ENCODE peak calls at places on chromosomes 7 and 10, in ten cellular contexts. One of them, this sample, is unnamed.

GRCh38 chr10:73159038-73159648 is 8.7 kb downstream of the ECD start:
- DNase-seq in left kidney: peak
- DNase-seq in GM23338: peak
- DNase-seq in HL-60: peak
- DNase-seq in activated effector memory CD4-positive, alpha-beta T cell treated with anti-CD3 and anti-CD28 coated beads, Interleukin-2, amount 50 U/mL, for 16 hours: peak
- DNase-seq in KBM-7: peak
- DNase-seq in retina: peak
- DNase-seq in dermis blood vessel endothelial cell: peak
- DNase-seq in H9: peak
- DNase-seq in sigmoid colon: no peak
- DNase-seq in this sample: peak

GRCh38 chr7:157524731-157525130 is 187.9 kb downstream of the DNAJB6 start:
- DNase-seq in H9: no peak
- DNase-seq in activated effector memory CD4-positive, alpha-beta T cell treated with anti-CD3 and anti-CD28 coated beads, Interleukin-2, amount 50 U/mL, for 16 hours: no peak
- DNase-seq in left kidney: no peak
- DNase-seq in KBM-7: no peak
- DNase-seq in dermis blood vessel endothelial cell: no peak
- DNase-seq in sigmoid colon: no peak
- DNase-seq in retina: no peak
- DNase-seq in HL-60: no peak
- DNase-seq in GM23338: no peak
- DNase-seq in this sample: no peak

GRCh38 chr7:81186691-81187090 is 267.8 kb upstream of the SEMA3C start:
- DNase-seq in dermis blood vessel endothelial cell: no peak
- DNase-seq in HL-60: no peak
- DNase-seq in left kidney: no peak
- DNase-seq in KBM-7: no peak
- DNase-seq in activated effector memory CD4-positive, alpha-beta T cell treated with anti-CD3 and anti-CD28 coated beads, Interleukin-2, amount 50 U/mL, for 16 hours: no peak
- DNase-seq in sigmoid colon: no peak
- DNase-seq in H9: no peak
- DNase-seq in retina: no peak
- DNase-seq in GM23338: no peak
- DNase-seq in this sample: no peak

GRCh38 chr7:79702116-79702515 is 248.6 kb upstream of the MAGI2 start:
- DNase-seq in left kidney: no peak
- DNase-seq in HL-60: no peak
- DNase-seq in H9: no peak
- DNase-seq in dermis blood vessel endothelial cell: no peak
- DNase-seq in retina: no peak
- DNase-seq in sigmoid colon: no peak
- DNase-seq in activated effector memory CD4-positive, alpha-beta T cell treated with anti-CD3 and anti-CD28 coated beads, Interleukin-2, amount 50 U/mL, for 16 hours: no peak
- DNase-seq in GM23338: no peak
- DNase-seq in KBM-7: no peak
- DNase-seq in this sample: no peak

GRCh38 chr7:149727053-149727452 is 46.3 kb downstream of the ZNF467 start:
- DNase-seq in sigmoid colon: peak
- DNase-seq in KBM-7: no peak
- DNase-seq in HL-60: no peak
- DNase-seq in left kidney: no peak
- DNase-seq in activated effector memory CD4-positive, alpha-beta T cell treated with anti-CD3 and anti-CD28 coated beads, Interleukin-2, amount 50 U/mL, for 16 hours: peak
- DNase-seq in H9: peak
- DNase-seq in dermis blood vessel endothelial cell: no peak
- DNase-seq in GM23338: no peak
- DNase-seq in retina: no peak
- DNase-seq in this sample: no peak

GRCh38 chr10:21989453-21990154 is 13.9 kb downstream of the DNAJC1 start:
- DNase-seq in H9: peak
- DNase-seq in left kidney: peak
- DNase-seq in GM23338: peak
- DNase-seq in HL-60: peak
- DNase-seq in sigmoid colon: peak
- DNase-seq in KBM-7: peak
- DNase-seq in retina: peak
- DNase-seq in activated effector memory CD4-positive, alpha-beta T cell treated with anti-CD3 and anti-CD28 coated beads, Interleukin-2, amount 50 U/mL, for 16 hours: no peak
- DNase-seq in dermis blood vessel endothelial cell: peak
- DNase-seq in this sample: peak

GRCh38 chr10:14653271-14654161 is 121.2 kb downstream of the FAM107B start:
- DNase-seq in GM23338: peak
- DNase-seq in KBM-7: no peak
- DNase-seq in dermis blood vessel endothelial cell: peak
- DNase-seq in left kidney: peak
- DNase-seq in retina: peak
- DNase-seq in H9: peak
- DNase-seq in activated effector memory CD4-positive, alpha-beta T cell treated with anti-CD3 and anti-CD28 coated beads, Interleukin-2, amount 50 U/mL, for 16 hours: no peak
- DNase-seq in sigmoid colon: no peak
- DNase-seq in HL-60: peak
- DNase-seq in this sample: no peak

GRCh38 chr7:111029141-111029572 is 61.8 kb upstream of the LRRN3 start:
- DNase-seq in dermis blood vessel endothelial cell: no peak
- DNase-seq in retina: no peak
- DNase-seq in KBM-7: no peak
- DNase-seq in left kidney: peak
- DNase-seq in activated effector memory CD4-positive, alpha-beta T cell treated with anti-CD3 and anti-CD28 coated beads, Interleukin-2, amount 50 U/mL, for 16 hours: no peak
- DNase-seq in GM23338: no peak
- DNase-seq in H9: no peak
- DNase-seq in HL-60: no peak
- DNase-seq in sigmoid colon: no peak
- DNase-seq in this sample: no peak

GRCh38 chr10:17394854-17395253 is 59.5 kb downstream of the ST8SIA6 start:
- DNase-seq in HL-60: no peak
- DNase-seq in KBM-7: no peak
- DNase-seq in dermis blood vessel endothelial cell: no peak
- DNase-seq in retina: no peak
- DNase-seq in GM23338: no peak
- DNase-seq in H9: no peak
- DNase-seq in activated effector memory CD4-positive, alpha-beta T cell treated with anti-CD3 and anti-CD28 coated beads, Interleukin-2, amount 50 U/mL, for 16 hours: no peak
- DNase-seq in sigmoid colon: no peak
- DNase-seq in left kidney: no peak
- DNase-seq in this sample: no peak

GRCh38 chr7:87342231-87342630 is 3.2 kb upstream of the CROT start:
- DNase-seq in H9: no peak
- DNase-seq in GM23338: no peak
- DNase-seq in dermis blood vessel endothelial cell: no peak
- DNase-seq in activated effector memory CD4-positive, alpha-beta T cell treated with anti-CD3 and anti-CD28 coated beads, Interleukin-2, amount 50 U/mL, for 16 hours: no peak
- DNase-seq in HL-60: no peak
- DNase-seq in retina: no peak
- DNase-seq in sigmoid colon: no peak
- DNase-seq in KBM-7: no peak
- DNase-seq in left kidney: no peak
- DNase-seq in this sample: no peak

GRCh38 chr7:16795624-16796023 is 9.2 kb downstream of the AGR2 start:
- DNase-seq in H9: no peak
- DNase-seq in left kidney: peak
- DNase-seq in KBM-7: no peak
- DNase-seq in retina: no peak
- DNase-seq in GM23338: no peak
- DNase-seq in dermis blood vessel endothelial cell: no peak
- DNase-seq in activated effector memory CD4-positive, alpha-beta T cell treated with anti-CD3 and anti-CD28 coated beads, Interleukin-2, amount 50 U/mL, for 16 hours: no peak
- DNase-seq in HL-60: no peak
- DNase-seq in sigmoid colon: no peak
- DNase-seq in this sample: peak

GRCh38 chr7:46072722-46073121 is 151.7 kb upstream of the IGFBP3 start:
- DNase-seq in KBM-7: no peak
- DNase-seq in HL-60: no peak
- DNase-seq in sigmoid colon: no peak
- DNase-seq in dermis blood vessel endothelial cell: no peak
- DNase-seq in H9: no peak
- DNase-seq in GM23338: no peak
- DNase-seq in activated effector memory CD4-positive, alpha-beta T cell treated with anti-CD3 and anti-CD28 coated beads, Interleukin-2, amount 50 U/mL, for 16 hours: no peak
- DNase-seq in left kidney: peak
- DNase-seq in retina: no peak
- DNase-seq in this sample: no peak

GRCh38 chr7:43041724-43042123 is 70.7 kb upstream of the HECW1 start:
- DNase-seq in left kidney: no peak
- DNase-seq in activated effector memory CD4-positive, alpha-beta T cell treated with anti-CD3 and anti-CD28 coated beads, Interleukin-2, amount 50 U/mL, for 16 hours: no peak
- DNase-seq in KBM-7: no peak
- DNase-seq in H9: no peak
- DNase-seq in HL-60: no peak
- DNase-seq in GM23338: no peak
- DNase-seq in retina: no peak
- DNase-seq in dermis blood vessel endothelial cell: no peak
- DNase-seq in sigmoid colon: no peak
- DNase-seq in this sample: no peak